ENCODE peak calls at places on chromosomes 6 and 20, in five cellular contexts. Y is GM06990, D is astrocyte of the cerebellum, I is RWPE1, H is colonic mucosa. Z is an unnamed sample.

GRCh38 chr6:110066091-110066490 is 88.0 kb downstream of the GPR6 start:
- DNase-seq in Y (no peak), D (no peak), I (no peak), H (no peak), Z (no peak)

GRCh38 chr6:12637960-12638641 is 78.5 kb upstream of the PHACTR1 start:
- DNase-seq in Y (peak; percentile 18), D (peak; percentile 50), I (peak; percentile 34), H (peak; percentile 34), Z (peak; percentile 27)

GRCh38 chr6:152745509-152746171 is 5.0 kb upstream of the VIP start:
- DNase-seq in Y (no peak), D (no peak), I (no peak), H (no peak), Z (no peak)

GRCh38 chr6:14765106-14765505 is 480.8 kb upstream of the JARID2 start:
- DNase-seq in Y (no peak), D (no peak), I (no peak), H (no peak), Z (no peak)

GRCh38 chr6:71466362-71466761 is 177.8 kb downstream of the OGFRL1 start:
- DNase-seq in Y (no peak), D (no peak), I (no peak), H (no peak), Z (no peak)

GRCh38 chr6:27139753-27140522 is 107.6 kb upstream of the PRSS16 start:
- DNase-seq in Y (peak; percentile 41), D (no peak), I (no peak), H (peak; percentile 46), Z (no peak)

GRCh38 chr6:144150673-144151009 is 324 bp downstream of the STX11 start:
- DNase-seq in Y (no peak), D (no peak), I (peak; percentile 16), H (no peak), Z (no peak)

GRCh38 chr6:144651219-144651618 is 366.1 kb downstream of the UTRN start:
- DNase-seq in Y (no peak), D (no peak), I (no peak), H (no peak), Z (no peak)

GRCh38 chr6:332671-333070 is 40.4 kb downstream of the DUSP22 start:
- DNase-seq in Y (no peak), D (peak; percentile 28), I (no peak), H (no peak), Z (no peak)

GRCh38 chr6:36123270-36124139 is 6.8 kb upstream of the MAPK13 start:
- DNase-seq in Y (peak; percentile 79), D (peak; percentile 32), I (peak; percentile 64), H (peak; percentile 94), Z (peak; percentile 82)

GRCh38 chr6:36120979-36121706 is 9.2 kb upstream of the MAPK13 start:
- DNase-seq in Y (peak; percentile 50), D (no peak), I (peak; percentile 27), H (peak; percentile 88), Z (no peak)

GRCh38 chr6:36120539-36120938 is 9.8 kb upstream of the MAPK13 start:
- DNase-seq in Y (no peak), D (no peak), I (no peak), H (peak; percentile 72), Z (no peak)

GRCh38 chr6:36122495-36123269 is 7.6 kb upstream of the MAPK13 start:
- DNase-seq in Y (no peak), D (no peak), I (no peak), H (no peak), Z (no peak)

GRCh38 chr6:36121752-36122494 is 8.4 kb upstream of the MAPK13 start:
- DNase-seq in Y (no peak), D (no peak), I (no peak), H (no peak), Z (no peak)
- TF ChIP-seq CTCF in Y (no peak), D (no peak), I (no peak), H (no peak), Z (no peak)

GRCh38 chr20:62741701-62742491 is 33.3 kb downstream of the NTSR1 start:
- DNase-seq in Y (no peak), D (no peak), I (no peak), H (no peak), Z (no peak)
- TF ChIP-seq CTCF in Y (no peak), D (no peak), I (no peak), H (no peak), Z (no peak)

GRCh38 chr6:33049323-33049722 is 24.1 kb downstream of the HLA-DPA1 start:
- DNase-seq in Y (no peak), D (no peak), I (no peak), H (no peak), Z (no peak)
- TF ChIP-seq CTCF in Y (peak; percentile 70), D (peak; percentile 5), I (no peak), H (no peak), Z (peak; percentile 17)

DNA sequence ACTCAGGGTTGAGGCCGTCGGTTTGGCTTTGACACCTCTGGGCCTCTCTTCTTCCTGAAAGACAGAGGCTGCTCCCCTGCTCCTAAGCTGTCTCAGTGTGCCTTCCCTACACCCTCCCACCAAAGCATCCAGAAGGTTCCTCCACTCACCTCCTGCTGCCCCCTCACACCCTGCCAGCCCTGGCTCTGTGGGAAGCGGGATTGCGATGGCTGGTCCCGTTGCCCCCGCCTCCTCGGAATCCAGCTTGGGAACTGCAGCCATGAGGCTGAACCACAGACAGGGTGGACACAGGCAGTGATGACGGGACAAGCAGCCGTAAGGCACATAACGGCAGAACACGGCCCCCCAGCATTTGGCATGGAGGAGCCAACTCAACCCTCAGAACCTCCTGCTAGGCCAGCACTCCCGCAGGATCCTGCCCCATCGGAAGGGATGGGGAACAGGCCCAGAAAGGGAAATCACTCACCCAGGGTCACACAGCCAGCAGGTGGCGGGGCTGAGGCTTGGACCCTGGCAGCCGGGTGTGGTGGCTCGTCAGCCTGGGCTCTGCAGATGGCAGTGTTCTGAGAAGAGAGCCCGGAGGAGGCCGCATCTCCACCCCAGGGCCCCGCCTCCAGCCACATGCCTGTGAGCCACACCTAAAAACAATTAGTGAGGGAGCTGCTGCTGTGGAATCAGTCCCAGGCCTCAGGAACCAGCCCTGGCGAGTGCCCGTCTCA is 139.6 kb downstream of the PHACTR3 start:
- DNase-seq in Y (peak; percentile 31), D (no peak), I (peak; percentile 48), H (peak; percentile 26), Z (no peak)
- TF ChIP-seq CTCF in Y (peak; percentile 69), D (no peak), I (no peak), H (no peak), Z (no peak)

DNA sequence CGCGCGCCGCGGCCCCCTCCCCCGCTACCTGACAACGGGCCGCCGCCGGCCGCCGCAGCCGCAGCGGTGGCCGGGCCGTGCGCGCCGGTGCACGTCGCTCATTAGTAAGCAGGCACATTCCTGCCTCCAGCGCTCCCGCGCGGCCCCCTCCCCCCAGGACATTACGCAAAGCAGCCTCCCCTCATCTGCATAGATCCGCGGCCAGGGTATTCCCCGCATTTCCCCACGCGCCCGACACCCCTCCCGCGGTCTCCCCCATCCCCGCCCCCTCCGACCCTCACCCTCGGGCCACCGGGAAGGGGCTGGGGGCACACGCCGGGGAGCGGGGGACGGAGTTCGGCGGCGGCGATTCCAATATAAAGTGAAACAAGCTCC is at the start of gene HIVEP2:
- DNase-seq in Y (peak; percentile 88), D (no peak), I (peak; percentile 82), H (peak; percentile 89), Z (peak; percentile 67)
- TF ChIP-seq CTCF in Y (no peak), D (no peak), I (no peak), H (no peak), Z (no peak)

GRCh38 chr20:34956041-34956458 is 382 bp downstream of the MYH7B start:
- DNase-seq in Y (no peak), D (no peak), I (no peak), H (no peak), Z (no peak)
- TF ChIP-seq CTCF in Y (no peak), D (no peak), I (peak; percentile 34), H (no peak), Z (no peak)

DNA sequence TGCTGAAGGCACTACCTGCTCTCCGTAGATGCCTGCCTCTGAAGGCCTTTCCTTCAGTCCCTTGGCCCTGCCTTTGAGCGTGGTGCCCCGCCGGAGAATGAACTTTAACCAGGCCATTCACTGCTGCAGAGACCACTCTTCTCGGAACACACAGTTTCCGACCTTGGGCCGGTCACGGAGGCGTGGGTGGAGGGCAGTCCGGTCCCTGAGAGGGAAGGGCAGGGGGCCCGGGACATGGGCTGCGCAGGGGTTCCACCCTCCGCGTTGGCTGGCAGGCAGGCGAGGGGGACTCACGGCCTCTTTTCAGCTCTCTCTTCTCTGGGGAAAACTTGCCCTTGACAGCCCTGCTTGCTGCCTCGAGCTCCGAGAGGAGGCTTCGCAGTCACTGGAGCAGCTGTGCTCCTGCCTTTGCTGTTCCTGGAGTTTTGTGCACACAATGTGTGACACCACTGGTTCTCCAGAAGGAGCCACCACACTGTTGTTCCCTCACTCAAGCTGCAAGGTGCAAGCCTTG is 187.8 kb downstream of the SMOC2 start:
- DNase-seq in Y (no peak), D (no peak), I (no peak), H (no peak), Z (no peak)
- TF ChIP-seq CTCF in Y (no peak), D (no peak), I (no peak), H (no peak), Z (no peak)

DNA sequence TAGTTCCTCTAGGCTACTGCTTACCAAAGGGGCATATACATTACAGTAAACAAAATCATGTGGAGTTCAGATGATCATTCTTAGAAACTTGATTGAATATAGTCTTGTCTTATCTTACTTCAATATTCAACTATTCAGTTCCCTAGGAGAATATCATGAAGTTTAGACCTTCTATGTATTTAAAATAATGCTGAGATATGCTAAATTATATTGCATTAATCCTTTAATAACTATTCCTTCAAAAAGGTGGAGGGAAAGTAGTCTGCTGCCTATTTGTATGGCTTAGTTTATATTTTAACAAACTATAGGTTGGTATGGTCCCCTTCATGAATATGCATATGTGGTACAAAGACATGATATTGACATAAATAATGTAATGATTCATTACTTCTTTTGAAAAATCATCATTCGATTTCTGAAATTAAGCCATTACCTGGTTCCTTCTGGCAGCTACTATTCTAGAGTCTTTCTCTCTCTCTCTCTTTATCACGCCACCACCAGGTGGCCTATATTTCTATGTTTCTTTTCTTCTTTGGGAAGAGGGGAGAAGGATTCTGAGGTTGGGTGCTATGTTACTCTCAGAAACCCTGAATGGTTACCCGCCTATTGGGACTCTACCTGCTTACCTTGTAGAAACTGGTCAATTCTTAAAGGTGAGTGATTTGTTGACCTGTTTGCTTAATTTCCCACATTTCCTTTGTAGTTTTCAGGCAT is 855.8 kb downstream of the HACE1 start:
- DNase-seq in Y (no peak), D (no peak), I (no peak), H (no peak), Z (no peak)
- TF ChIP-seq CTCF in Y (no peak), D (no peak), I (no peak), H (no peak), Z (no peak)

GRCh38 chr20:45893831-45894230 is 2.7 kb downstream of the CTSA start:
- DNase-seq in Y (no peak), D (peak; percentile 31), I (no peak), H (no peak), Z (no peak)

GRCh38 chr20:45890077-45890996 is 671 bp downstream of the NEURL2 start:
- DNase-seq in Y (peak; percentile 65), D (peak; percentile 61), I (peak; percentile 59), H (peak; percentile 89), Z (peak; percentile 66)

GRCh38 chr20:45892828-45893500 is 1.8 kb downstream of the CTSA start:
- DNase-seq in Y (no peak), D (no peak), I (peak; percentile 59), H (peak; percentile 81), Z (no peak)

GRCh38 chr20:45890997-45891983 is at the start of the genes CTSA and NEURL2:
- DNase-seq in Y (peak; percentile 87), D (peak; percentile 69), I (peak; percentile 99), H (peak; percentile 97), Z (peak; percentile 98)

GRCh38 chr20:45892049-45892816 is 1.1 kb downstream of the CTSA start:
- DNase-seq in Y (no peak), D (no peak), I (peak; percentile 66), H (peak; percentile 57), Z (no peak)
- TF ChIP-seq CTCF in Y (no peak), D (peak; percentile 31), I (no peak), H (no peak), Z (peak; percentile 5)

Z was measured in GM10248.